ENCODE peak calls at places on chromosome 16, in five cellular contexts. One of them, this sample, is unnamed. For H3K9me3 and H3K36me3, the result is how much of the 10 kb centered on the place peaks cover.

GRCh38 chr16:68353366-68353765 is 42.5 kb downstream of the PRMT7 start:
- DNase-seq in tibial artery: no peak
- DNase-seq in ovary: no peak
- DNase-seq in Panc1: no peak
- DNase-seq in transverse colon: no peak
- DNase-seq in this sample: no peak

GRCh38 chr16:81229811-81230210 is 8.7 kb upstream of the BCO1 start:
- DNase-seq in transverse colon: no peak
- DNase-seq in ovary: no peak
- DNase-seq in tibial artery: no peak
- DNase-seq in Panc1: no peak
- DNase-seq in this sample: no peak

GRCh38 chr16:17026600-17027242 is 444.0 kb downstream of the XYLT1 start:
- DNase-seq in Panc1: no peak
- DNase-seq in tibial artery: no peak
- DNase-seq in ovary: no peak
- DNase-seq in transverse colon: peak
- DNase-seq in this sample: no peak

GRCh38 chr16:67936124-67936875 is at the start of gene PSMB10:
- DNase-seq in transverse colon: no peak
- DNase-seq in Panc1: no peak
- DNase-seq in ovary: peak
- DNase-seq in tibial artery: no peak
- DNase-seq in this sample: peak

GRCh38 chr16:49349446-49350168 is 24.0 kb upstream of the C16orf78 start:
- DNase-seq in tibial artery: no peak
- DNase-seq in Panc1: no peak
- DNase-seq in ovary: no peak
- DNase-seq in transverse colon: no peak
- DNase-seq in this sample: no peak

GRCh38 chr16:66858740-66859396 is 14.7 kb downstream of the CA7 start:
- DNase-seq in Panc1: no peak
- DNase-seq in ovary: no peak
- DNase-seq in tibial artery: no peak
- DNase-seq in transverse colon: no peak
- DNase-seq in this sample: peak

GRCh38 chr16:751152-752007 is 9.2 kb upstream of the MSLN start:
- DNase-seq in tibial artery: no peak
- DNase-seq in ovary: no peak
- DNase-seq in Panc1: no peak
- DNase-seq in transverse colon: no peak
- DNase-seq in this sample: no peak

GRCh38 chr16:88560722-88561484 is 9.3 kb upstream of the ZC3H18 start:
- DNase-seq in tibial artery: no peak
- DNase-seq in ovary: peak
- DNase-seq in transverse colon: no peak
- DNase-seq in Panc1: no peak
- DNase-seq in this sample: no peak

GRCh38 chr16:25060920-25061319 is 45.8 kb upstream of the ARHGAP17 start:
- DNase-seq in ovary: no peak
- DNase-seq in tibial artery: no peak
- DNase-seq in Panc1: no peak
- DNase-seq in transverse colon: no peak
- DNase-seq in this sample: no peak

DNA sequence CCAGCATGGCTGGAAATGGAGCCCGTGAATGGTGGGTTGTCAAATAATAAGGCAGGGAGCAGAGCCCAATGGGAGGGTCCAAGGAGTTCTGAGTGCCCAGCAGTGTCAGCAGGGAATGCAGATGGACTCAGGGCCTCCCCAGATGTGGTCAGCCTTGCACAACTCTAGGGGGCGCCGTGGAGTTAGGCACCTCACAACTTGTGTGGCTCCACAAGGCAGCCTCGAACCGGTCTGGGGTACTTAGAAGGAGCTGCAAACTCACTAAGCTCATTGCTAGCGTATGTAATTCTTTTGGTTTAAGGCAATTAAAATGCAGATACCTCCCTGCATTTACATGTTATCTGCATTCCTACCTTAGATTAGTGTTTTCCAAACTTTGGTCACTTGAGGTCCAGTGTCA is 18.1 kb downstream of the IRF8 start:
- DNase-seq in transverse colon: no peak
- DNase-seq in ovary: no peak
- DNase-seq in tibial artery: no peak
- DNase-seq in Panc1: no peak
- DNase-seq in this sample: no peak
- TF ChIP-seq CTCF in transverse colon: no peak
- TF ChIP-seq CTCF in ovary: no peak
- TF ChIP-seq CTCF in tibial artery: no peak
- TF ChIP-seq CTCF in Panc1: no peak
- TF ChIP-seq CTCF in this sample: no peak

DNA sequence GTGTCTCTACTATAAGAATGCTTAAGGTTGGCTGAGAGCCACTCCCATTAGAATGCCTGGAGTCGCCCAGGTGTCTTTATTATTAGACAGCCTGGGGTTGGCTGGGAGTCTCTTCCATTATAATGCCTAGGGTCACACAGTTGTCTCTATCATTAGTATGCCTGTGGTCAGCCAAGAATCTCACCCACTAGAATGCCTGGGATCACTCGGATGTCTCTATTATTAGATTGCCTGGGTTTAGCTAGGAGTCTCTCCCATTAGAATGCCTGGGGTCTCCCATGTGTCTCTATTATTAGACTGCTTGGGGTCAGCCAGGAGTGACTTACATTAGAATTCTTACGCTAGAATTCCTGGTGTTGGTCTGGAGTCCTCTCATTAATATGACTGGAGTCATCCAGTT is 2255.3 kb downstream of the TP53TG3F start:
- DNase-seq in transverse colon: no peak
- DNase-seq in tibial artery: no peak
- DNase-seq in Panc1: no peak
- DNase-seq in ovary: no peak
- DNase-seq in this sample: no peak
- H3K9me3 ChIP-seq in transverse colon: under half
- H3K9me3 ChIP-seq in tibial artery: under half
- H3K9me3 ChIP-seq in Panc1: under half
- H3K9me3 ChIP-seq in ovary: under half
- H3K9me3 ChIP-seq in this sample: under half

GRCh38 chr16:22317625-22318024 is 20.4 kb downstream of the POLR3E start:
- DNase-seq in ovary: no peak
- DNase-seq in Panc1: no peak
- DNase-seq in transverse colon: no peak
- DNase-seq in tibial artery: no peak
- DNase-seq in this sample: no peak

GRCh38 chr16:22317001-22317530 is 19.9 kb downstream of the POLR3E start:
- DNase-seq in Panc1: no peak
- DNase-seq in transverse colon: no peak
- DNase-seq in ovary: no peak
- DNase-seq in tibial artery: no peak
- DNase-seq in this sample: no peak

GRCh38 chr16:22315979-22316378 is 18.8 kb downstream of the POLR3E start:
- DNase-seq in tibial artery: no peak
- DNase-seq in transverse colon: no peak
- DNase-seq in Panc1: no peak
- DNase-seq in ovary: no peak
- DNase-seq in this sample: no peak

GRCh38 chr16:22314661-22315626 is 17.7 kb downstream of the POLR3E start:
- DNase-seq in transverse colon: no peak
- DNase-seq in tibial artery: no peak
- DNase-seq in Panc1: no peak
- DNase-seq in ovary: no peak
- DNase-seq in this sample: no peak

DNA sequence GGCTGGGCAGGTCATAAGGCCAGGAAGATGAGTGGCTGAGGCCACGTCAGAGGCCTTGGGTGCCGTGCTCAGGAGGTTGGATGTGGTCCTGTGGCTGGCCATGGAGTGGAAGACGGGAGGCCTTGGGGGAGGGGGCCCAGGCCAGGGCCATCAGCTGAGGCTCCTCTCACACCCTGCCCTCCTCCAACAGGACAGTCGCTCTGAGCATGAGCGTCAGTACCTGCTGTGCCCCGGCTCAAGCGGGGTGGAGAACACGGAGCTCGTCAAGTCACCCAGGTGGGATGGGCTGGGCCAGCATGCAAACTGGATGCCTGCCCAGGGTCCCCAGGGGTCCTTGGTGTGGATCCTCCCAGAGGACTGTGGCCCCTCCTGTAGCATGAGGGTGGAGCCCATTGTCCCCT is 19.2 kb downstream of the POLR3E start:
- DNase-seq in Panc1: no peak
- DNase-seq in transverse colon: no peak
- DNase-seq in ovary: no peak
- DNase-seq in tibial artery: no peak
- DNase-seq in this sample: no peak
- H3K36me3 ChIP-seq in Panc1: under half
- H3K36me3 ChIP-seq in transverse colon: under half
- H3K36me3 ChIP-seq in ovary: under half
- H3K36me3 ChIP-seq in tibial artery: half or more
- H3K36me3 ChIP-seq in this sample: half or more

DNA sequence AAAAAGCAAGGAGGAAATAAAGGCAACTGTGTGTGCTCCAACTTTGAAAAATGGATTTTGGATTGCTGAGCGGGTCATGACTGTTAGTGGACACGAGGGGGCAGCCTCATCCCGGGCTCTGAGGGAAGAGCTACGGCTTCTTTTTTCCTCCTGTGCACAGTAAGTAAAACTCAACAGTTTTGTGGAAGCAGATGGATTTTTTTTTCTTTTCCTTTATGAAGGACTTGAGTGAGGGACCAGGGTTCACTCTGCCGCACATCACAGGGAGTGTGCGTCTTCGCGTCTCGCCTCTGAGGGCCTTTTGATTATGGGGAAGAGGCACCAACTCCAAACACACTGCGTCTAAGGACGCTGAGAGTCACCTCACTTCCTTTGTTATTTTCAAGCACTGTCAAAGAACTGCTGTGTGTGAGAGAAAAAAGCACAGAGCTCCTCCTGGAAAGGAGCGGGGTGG is 80.3 kb upstream of the GOT2 start:
- DNase-seq in Panc1: no peak
- DNase-seq in transverse colon: peak
- DNase-seq in tibial artery: no peak
- DNase-seq in ovary: peak
- DNase-seq in this sample: peak
- TF ChIP-seq CTCF in Panc1: peak
- TF ChIP-seq CTCF in transverse colon: peak
- TF ChIP-seq CTCF in tibial artery: peak
- TF ChIP-seq CTCF in ovary: peak
- TF ChIP-seq CTCF in this sample: peak

GRCh38 chr16:4386452-4386813 is 14.8 kb downstream of the VASN start:
- DNase-seq in transverse colon: no peak
- DNase-seq in tibial artery: peak
- DNase-seq in Panc1: no peak
- DNase-seq in ovary: no peak
- DNase-seq in this sample: no peak
- H3K9me3 ChIP-seq in transverse colon: under half
- H3K9me3 ChIP-seq in tibial artery: under half
- H3K9me3 ChIP-seq in Panc1: under half
- H3K9me3 ChIP-seq in ovary: under half
- H3K9me3 ChIP-seq in this sample: under half

This sample was measured in left ventricle myocardium inferior.